ENCODE peak calls at places on chromosome 17, in nine cellular contexts. H is esophagus muscularis mucosa; K is breast epithelium; L is naive thymus-derived CD4-positive, alpha-beta T cell; W is GM23248; F is stomach; X is PC-3; P is neuronal stem cell; R is A549. E is an unnamed sample.

GRCh38 chr17:17722081-17722905 is 41.0 kb downstream of the RAI1 start:
- DNase-seq in H (no peak), K (no peak), L (no peak), W (peak), F (no peak), X (no peak), P (no peak), R (no peak), E (no peak)

GRCh38 chr17:2749058-2749783 is at the start of gene CCDC92B:
- DNase-seq in H (no peak), K (no peak), L (no peak), W (no peak), F (no peak), X (no peak), P (peak), R (no peak), E (peak)

GRCh38 chr17:42408076-42408475 is 15.0 kb downstream of the CAVIN1 start:
- DNase-seq in H (no peak), K (no peak), L (no peak), W (peak), F (no peak), X (no peak), P (no peak), R (no peak), E (peak)

GRCh38 chr17:73427198-73427597 is 115.4 kb upstream of the CDC42EP4 start:
- DNase-seq in H (no peak), K (no peak), L (no peak), W (no peak), F (no peak), X (peak), P (no peak), R (peak), E (no peak)

GRCh38 chr17:45889579-45889978 is 4.8 kb upstream of the MAPT start:
- DNase-seq in H (no peak), K (no peak), L (no peak), W (no peak), F (no peak), X (no peak), P (no peak), R (peak), E (no peak)

GRCh38 chr17:4840893-4841242 is 7.7 kb downstream of the MINK1 start:
- DNase-seq in H (no peak), K (no peak), L (no peak), W (no peak), F (no peak), X (peak), P (no peak), R (no peak), E (no peak)

GRCh38 chr17:9768381-9768934 is 22.9 kb downstream of the DHRS7C start:
- DNase-seq in H (no peak), K (no peak), L (no peak), W (peak), F (no peak), X (peak), P (peak), R (peak), E (no peak)

GRCh38 chr17:30332057-30332542 is 1.8 kb downstream of the TMIGD1 start:
- DNase-seq in H (no peak), K (no peak), L (peak), W (peak), F (no peak), X (peak), P (no peak), R (peak), E (no peak)

GRCh38 chr17:19011581-19011980 is 7.0 kb upstream of the FAM83G start:
- DNase-seq in H (no peak), K (no peak), L (peak), W (no peak), F (no peak), X (no peak), P (no peak), R (no peak), E (no peak)

GRCh38 chr17:21510686-21511367 is 134.7 kb downstream of the KCNJ12 start:
- DNase-seq in H (no peak), K (no peak), L (no peak), W (no peak), F (no peak), X (no peak), P (no peak), R (no peak), E (no peak)

GRCh38 chr17:4950075-4950756 is 703 bp upstream of the ENO3 start:
- DNase-seq in H (no peak), K (no peak), L (peak), W (peak), F (peak), X (peak), P (no peak), R (peak), E (no peak)

GRCh38 chr17:19311421-19312215 is 50.9 kb downstream of the B9D1 start:
- DNase-seq in H (no peak), K (no peak), L (no peak), W (peak), F (no peak), X (no peak), P (no peak), R (no peak), E (no peak)

GRCh38 chr17:3808701-3809100 is 7.7 kb upstream of the ITGAE start:
- DNase-seq in H (no peak), K (no peak), L (no peak), W (no peak), F (no peak), X (no peak), P (no peak), R (no peak), E (no peak)

GRCh38 chr17:43880420-43880991 is 26.8 kb downstream of the MPP2 start:
- DNase-seq in H (no peak), K (no peak), L (no peak), W (peak), F (peak), X (peak), P (peak), R (peak), E (no peak)

GRCh38 chr17:32123782-32124181 is 18.5 kb upstream of the RHOT1 start:
- DNase-seq in H (no peak), K (no peak), L (no peak), W (no peak), F (no peak), X (no peak), P (no peak), R (peak), E (no peak)

GRCh38 chr17:2186937-2187336 is 116.6 kb downstream of the SMG6 start:
- DNase-seq in H (no peak), K (no peak), L (no peak), W (no peak), F (no peak), X (no peak), P (no peak), R (no peak), E (no peak)

GRCh38 chr17:2138318-2138717 is 83.4 kb downstream of the HIC1 start:
- DNase-seq in H (no peak), K (no peak), L (no peak), W (peak), F (no peak), X (no peak), P (no peak), R (no peak), E (no peak)

GRCh38 chr17:40443988-40444899 is 994 bp downstream of the IGFBP4 start:
- DNase-seq in H (no peak), K (no peak), L (no peak), W (peak), F (no peak), X (peak), P (no peak), R (peak), E (no peak)

GRCh38 chr17:77453613-77454559 is 313.1 kb downstream of the SEC14L1 start:
- DNase-seq in H (no peak), K (peak), L (peak), W (no peak), F (peak), X (no peak), P (no peak), R (no peak), E (no peak)

GRCh38 chr17:16415031-16415924 is at the start of gene TRPV2:
- DNase-seq in H (no peak), K (no peak), L (peak), W (no peak), F (peak), X (peak), P (no peak), R (peak), E (no peak)

GRCh38 chr17:17740627-17741237 is 59.5 kb downstream of the RAI1 start:
- DNase-seq in H (no peak), K (peak), L (peak), W (no peak), F (no peak), X (no peak), P (no peak), R (no peak), E (no peak)

GRCh38 chr17:31448467-31449077 is 57.1 kb downstream of the RAB11FIP4 start:
- DNase-seq in H (no peak), K (no peak), L (no peak), W (peak), F (no peak), X (peak), P (no peak), R (no peak), E (no peak)

DNA sequence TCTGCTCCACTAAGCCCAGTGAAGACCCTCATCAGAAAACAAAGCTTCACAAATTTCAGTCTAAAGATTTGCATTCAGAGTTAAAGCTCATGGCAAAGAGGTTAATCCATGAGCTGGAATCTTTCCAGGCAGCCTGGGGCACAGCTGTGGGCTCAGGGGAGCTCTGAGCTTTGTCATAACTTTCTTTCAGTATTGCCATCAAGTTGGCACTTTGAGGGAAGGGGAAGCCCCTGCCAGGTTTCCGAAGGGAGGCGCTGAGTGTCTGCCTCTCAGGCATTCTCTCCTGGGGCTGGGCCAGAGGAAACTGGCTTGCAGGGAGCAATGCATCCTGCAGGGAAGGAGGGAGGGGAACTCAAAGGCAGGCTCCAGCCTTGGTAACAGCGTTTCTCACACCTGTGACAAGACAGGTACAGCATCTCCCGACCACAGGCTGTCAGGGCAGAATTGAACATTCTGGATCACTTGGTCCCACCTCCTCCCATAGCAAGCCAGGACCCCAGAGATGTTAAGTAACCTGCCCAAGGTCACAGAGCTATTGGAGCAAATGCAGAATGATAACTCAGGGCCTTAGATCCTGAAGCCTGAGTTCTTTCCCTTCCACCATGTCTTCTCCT is 3.9 kb downstream of the LPO start:
- DNase-seq in H (peak), K (no peak), L (no peak), W (no peak), F (no peak), X (peak), P (no peak), R (no peak), E (no peak)
- H3K27ac ChIP-seq in H (no peak), K (no peak), L (no peak), W (no peak), F (no peak), X (no peak), P (no peak), R (no peak), E (no peak)

DNA sequence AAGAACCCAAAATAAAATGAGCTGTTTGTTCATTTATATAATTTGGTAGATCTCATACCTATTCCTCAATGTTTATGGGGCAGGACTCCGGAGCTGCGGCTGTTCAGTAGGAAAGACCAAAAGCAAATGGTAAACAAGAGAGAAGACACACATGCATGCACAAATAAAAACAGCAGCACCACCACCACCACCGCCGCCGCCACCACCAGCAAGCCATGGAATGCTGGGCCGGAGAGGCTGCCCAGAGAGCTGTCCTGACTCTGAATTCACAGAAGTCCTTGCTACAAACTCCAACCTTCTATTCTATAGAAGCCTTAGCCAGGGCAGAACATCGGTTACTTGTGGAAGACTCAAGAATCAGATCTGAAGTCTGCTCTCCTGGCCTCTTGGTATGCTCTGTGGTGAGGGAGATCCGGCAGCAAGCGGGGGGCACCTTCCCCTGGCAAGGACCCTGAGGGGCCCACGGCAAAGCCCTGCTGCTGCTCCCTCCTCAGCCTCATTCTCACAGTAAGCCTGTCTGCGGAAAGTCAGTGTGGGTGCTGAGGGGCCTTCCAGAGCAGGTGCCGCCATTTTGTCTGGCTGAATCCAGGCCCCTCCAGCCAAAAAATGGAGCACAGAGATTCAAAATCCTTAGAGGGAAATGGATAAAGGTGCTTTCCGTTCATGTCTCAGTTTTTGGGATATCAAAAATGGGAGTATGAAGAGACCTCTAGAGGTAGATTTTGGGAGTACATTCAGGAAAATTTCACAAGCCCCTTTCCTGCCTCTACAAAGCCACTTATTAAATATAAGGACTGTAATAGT is 6.4 kb upstream of the FOXJ1 start:
- DNase-seq in H (no peak), K (no peak), L (no peak), W (peak), F (no peak), X (peak), P (no peak), R (no peak), E (no peak)
- H3K27ac ChIP-seq in H (no peak), K (no peak), L (peak), W (no peak), F (no peak), X (no peak), P (no peak), R (no peak), E (no peak)

DNA sequence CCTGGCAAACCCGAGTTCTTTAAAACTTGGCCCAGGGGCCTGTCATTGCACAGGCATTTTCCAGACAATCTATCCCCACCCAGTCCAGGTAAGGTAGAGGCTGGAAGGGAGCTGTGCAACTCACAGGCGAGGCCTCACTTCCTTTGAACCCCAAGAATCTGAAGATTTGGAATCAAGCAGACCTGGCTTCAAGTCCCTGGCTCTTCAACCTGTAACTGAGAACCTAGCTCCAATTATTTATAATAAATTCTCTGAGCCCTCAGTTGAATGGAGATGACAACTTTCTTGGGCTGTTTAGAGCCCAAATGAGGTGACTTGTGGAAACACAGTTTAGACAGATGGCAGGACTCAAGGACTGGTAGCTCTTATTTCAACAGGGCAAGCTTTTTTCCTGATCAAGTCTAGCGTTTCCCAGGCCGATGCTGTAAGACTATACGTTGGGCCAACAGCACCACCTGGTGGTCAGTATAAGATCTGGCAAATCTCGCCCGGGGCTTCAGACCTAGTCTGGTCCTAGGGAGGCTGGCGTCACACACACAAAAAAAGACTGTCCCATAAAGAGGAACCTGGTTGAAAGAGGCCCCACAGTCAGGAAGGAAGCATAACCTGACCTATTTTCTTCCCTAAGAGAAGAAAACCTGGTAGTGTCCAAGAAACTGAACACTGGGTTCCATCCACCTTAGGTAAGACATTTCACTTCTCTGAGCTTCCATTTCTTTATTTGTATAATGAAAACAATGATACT is 117.9 kb downstream of the C17orf67 start:
- DNase-seq in H (peak), K (peak), L (peak), W (peak), F (peak), X (peak), P (peak), R (peak), E (peak)
- H3K27ac ChIP-seq in H (no peak), K (no peak), L (no peak), W (no peak), F (no peak), X (no peak), P (no peak), R (no peak), E (no peak)

DNA sequence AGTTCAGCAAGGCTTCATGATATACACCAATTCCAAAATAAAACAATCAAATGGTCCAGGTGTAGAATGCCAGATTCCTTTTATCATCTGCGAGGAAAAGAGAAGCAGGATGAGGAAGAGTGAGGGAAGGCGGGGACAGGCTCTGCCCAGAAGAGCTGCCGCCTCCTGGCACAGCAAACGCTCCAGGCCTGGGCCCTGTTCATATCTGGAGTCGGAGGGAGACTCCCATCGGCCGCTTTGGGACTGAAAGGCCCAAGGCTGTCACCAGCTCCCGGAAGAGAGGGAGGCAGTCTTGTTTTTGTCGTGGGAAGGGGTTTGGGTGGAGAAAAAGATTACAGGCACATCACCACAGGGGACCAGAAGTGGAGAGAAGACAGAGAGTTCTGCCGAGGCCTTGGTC is 29.0 kb upstream of the SLC25A19 start:
- DNase-seq in H (no peak), K (no peak), L (no peak), W (no peak), F (peak), X (no peak), P (no peak), R (no peak), E (no peak)
- H3K27ac ChIP-seq in H (no peak), K (no peak), L (no peak), W (no peak), F (peak), X (no peak), P (no peak), R (no peak), E (peak)

GRCh38 chr17:78715000-78715771 is 66.9 kb downstream of the CYTH1 start:
- DNase-seq in H (no peak), K (no peak), L (no peak), W (peak), F (peak), X (no peak), P (no peak), R (no peak), E (no peak)

GRCh38 chr17:78714534-78714933 is 67.5 kb downstream of the CYTH1 start:
- DNase-seq in H (no peak), K (no peak), L (no peak), W (no peak), F (no peak), X (no peak), P (no peak), R (no peak), E (no peak)

GRCh38 chr17:78716814-78717393 is 65.2 kb downstream of the CYTH1 start:
- DNase-seq in H (no peak), K (peak), L (peak), W (peak), F (peak), X (peak), P (no peak), R (peak), E (peak)

GRCh38 chr17:78716292-78716691 is 65.8 kb downstream of the CYTH1 start:
- DNase-seq in H (no peak), K (no peak), L (no peak), W (no peak), F (no peak), X (no peak), P (no peak), R (no peak), E (no peak)

GRCh38 chr17:78715876-78716275 is 66.2 kb downstream of the CYTH1 start:
- DNase-seq in H (no peak), K (no peak), L (no peak), W (no peak), F (no peak), X (no peak), P (no peak), R (no peak), E (no peak)
- H3K27ac ChIP-seq in H (peak), K (peak), L (peak), W (no peak), F (peak), X (no peak), P (no peak), R (peak), E (peak)

GRCh38 chr17:8312726-8313600 is 2.9 kb downstream of the ARHGEF15 start:
- DNase-seq in H (no peak), K (no peak), L (no peak), W (no peak), F (no peak), X (no peak), P (no peak), R (no peak), E (no peak)

GRCh38 chr17:8311131-8311790 is 1.2 kb downstream of the ARHGEF15 start:
- DNase-seq in H (no peak), K (no peak), L (no peak), W (no peak), F (no peak), X (no peak), P (no peak), R (no peak), E (no peak)

GRCh38 chr17:8312251-8312650 is 2.2 kb downstream of the ARHGEF15 start:
- DNase-seq in H (no peak), K (no peak), L (no peak), W (no peak), F (no peak), X (no peak), P (no peak), R (no peak), E (no peak)

GRCh38 chr17:8314797-8315739 is 5.0 kb downstream of the ARHGEF15 start:
- DNase-seq in H (no peak), K (no peak), L (no peak), W (peak), F (peak), X (no peak), P (no peak), R (no peak), E (no peak)

GRCh38 chr17:8310601-8311123 is 621 bp downstream of the ARHGEF15 start:
- DNase-seq in H (no peak), K (no peak), L (no peak), W (no peak), F (no peak), X (no peak), P (no peak), R (no peak), E (no peak)
- H3K27ac ChIP-seq in H (no peak), K (no peak), L (no peak), W (no peak), F (peak), X (no peak), P (no peak), R (no peak), E (no peak)

DNA sequence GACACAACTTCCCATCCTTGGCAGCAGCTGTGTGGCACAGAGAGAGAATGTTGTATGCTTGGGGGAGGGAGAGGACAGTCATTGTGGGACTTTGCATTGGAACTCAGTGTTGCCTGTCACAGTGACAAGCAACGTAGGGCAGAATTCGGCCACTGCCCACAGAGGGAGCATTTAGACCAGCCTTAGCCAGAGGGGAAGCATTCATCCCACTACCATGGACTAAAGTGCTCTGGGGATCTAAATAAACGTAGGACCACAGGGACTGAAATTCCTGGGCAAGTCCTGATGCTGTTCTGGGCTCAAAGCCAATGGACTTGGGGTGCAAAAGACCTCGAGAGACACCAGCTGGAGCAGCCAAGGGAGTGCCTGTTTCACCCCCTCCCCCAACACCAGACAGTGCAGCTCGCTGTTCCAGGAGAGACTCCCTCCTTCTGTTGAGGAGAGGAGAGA is 44.9 kb downstream of the ABCA8 start:
- DNase-seq in H (no peak), K (no peak), L (no peak), W (peak), F (no peak), X (no peak), P (no peak), R (no peak), E (peak)
- H3K27ac ChIP-seq in H (peak), K (peak), L (no peak), W (peak), F (peak), X (no peak), P (no peak), R (no peak), E (peak)

E was measured in caudate nucleus.